ENCODE peak calls at places on chromosomes 6 and 20, in ten cellular contexts. C is endothelial cell of umbilical vein, B is heart left ventricle, M is stomach, P is sigmoid colon, W is breast epithelium, K is K562, V is body of pancreas, R is HCT116, L is prostate gland. X is an unnamed sample.

GRCh38 chr6:124859366-124859765 is 102.9 kb upstream of the RNF217 start:
- DNase-seq in C (no peak), B (no peak), M (no peak), P (no peak), W (no peak), K (no peak), V (no peak), R (no peak), L (no peak), X (no peak)

GRCh38 chr6:148263961-148264360 is 78.7 kb upstream of the SASH1 start:
- DNase-seq in C (no peak), B (no peak), M (no peak), P (no peak), W (no peak), K (no peak), V (no peak), R (no peak), L (no peak), X (no peak)

GRCh38 chr6:119077643-119078448 is 618 bp downstream of the FAM184A start:
- DNase-seq in C (no peak), B (peak), M (peak), P (peak), W (peak), K (peak), V (peak), R (no peak), L (peak), X (peak)

GRCh38 chr6:71345505-71345904 is 56.9 kb downstream of the OGFRL1 start:
- DNase-seq in C (no peak), B (no peak), M (no peak), P (no peak), W (no peak), K (no peak), V (no peak), R (no peak), L (no peak), X (no peak)

GRCh38 chr20:24708411-24709295 is 239.2 kb downstream of the SYNDIG1 start:
- DNase-seq in C (no peak), B (no peak), M (no peak), P (no peak), W (no peak), K (no peak), V (no peak), R (no peak), L (no peak), X (no peak)

GRCh38 chr20:62419759-62420158 is 7.6 kb downstream of the RBBP8NL start:
- DNase-seq in C (no peak), B (no peak), M (no peak), P (no peak), W (no peak), K (peak), V (no peak), R (no peak), L (no peak), X (no peak)

GRCh38 chr6:72461144-72461543 is 160.7 kb upstream of the KCNQ5 start:
- DNase-seq in C (no peak), B (no peak), M (no peak), P (no peak), W (no peak), K (no peak), V (no peak), R (no peak), L (no peak), X (no peak)

GRCh38 chr20:47304287-47304686 is 52.2 kb downstream of the ZMYND8 start:
- DNase-seq in C (peak), B (no peak), M (peak), P (peak), W (no peak), K (no peak), V (no peak), R (no peak), L (peak), X (no peak)

GRCh38 chr6:160327981-160328380 is 20.2 kb upstream of the SLC22A3 start:
- DNase-seq in C (no peak), B (no peak), M (no peak), P (no peak), W (no peak), K (no peak), V (no peak), R (no peak), L (no peak), X (no peak)

GRCh38 chr20:63520939-63521601 is 505 bp downstream of the PPDPF start:
- DNase-seq in C (peak), B (peak), M (peak), P (peak), W (peak), K (peak), V (peak), R (no peak), L (peak), X (peak)

GRCh38 chr20:63519765-63520593 is 586 bp upstream of the PPDPF start:
- DNase-seq in C (peak), B (peak), M (no peak), P (no peak), W (peak), K (peak), V (peak), R (no peak), L (peak), X (peak)

GRCh38 chr20:63521602-63522001 is 1.0 kb downstream of the PPDPF start:
- DNase-seq in C (no peak), B (no peak), M (no peak), P (no peak), W (no peak), K (peak), V (no peak), R (no peak), L (no peak), X (no peak)

GRCh38 chr20:63518946-63519764 is 1.4 kb upstream of the PPDPF start:
- DNase-seq in C (no peak), B (no peak), M (no peak), P (peak), W (no peak), K (no peak), V (no peak), R (no peak), L (no peak), X (peak)

DNA sequence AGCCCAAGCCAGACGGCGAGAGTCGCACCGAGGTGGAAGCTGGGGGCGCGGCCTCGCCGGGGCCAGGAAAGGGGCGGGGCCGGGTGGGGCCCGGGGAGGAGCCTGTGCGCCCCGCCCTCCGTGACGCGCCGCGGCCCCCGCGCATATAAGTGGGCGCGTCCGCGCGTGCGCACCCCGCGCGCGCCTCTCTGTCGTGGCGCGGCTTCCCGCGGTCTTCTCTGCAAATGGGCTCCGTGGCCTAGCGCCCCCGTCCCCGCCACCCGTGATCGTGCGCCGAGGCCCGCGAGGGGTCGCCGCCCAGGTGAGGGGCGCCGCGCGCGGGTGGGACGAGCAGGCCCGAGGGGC is at the start of gene PPDPF:
- DNase-seq in C (peak), B (peak), M (peak), P (peak), W (peak), K (peak), V (peak), R (no peak), L (peak), X (peak)
- TF ChIP-seq POLR2A in C (peak), B (peak), M (peak), P (peak), W (peak), K (peak), V (peak), R (peak), L (peak), X (peak)

GRCh38 chr20:43584448-43585138 is 6.1 kb upstream of the IFT52 start:
- DNase-seq in C (no peak), B (no peak), M (no peak), P (no peak), W (no peak), K (no peak), V (no peak), R (no peak), L (no peak), X (no peak)
- H3K27ac ChIP-seq in C (no peak), B (no peak), M (no peak), P (no peak), W (no peak), K (peak), V (peak), R (no peak), L (no peak), X (no peak)

DNA sequence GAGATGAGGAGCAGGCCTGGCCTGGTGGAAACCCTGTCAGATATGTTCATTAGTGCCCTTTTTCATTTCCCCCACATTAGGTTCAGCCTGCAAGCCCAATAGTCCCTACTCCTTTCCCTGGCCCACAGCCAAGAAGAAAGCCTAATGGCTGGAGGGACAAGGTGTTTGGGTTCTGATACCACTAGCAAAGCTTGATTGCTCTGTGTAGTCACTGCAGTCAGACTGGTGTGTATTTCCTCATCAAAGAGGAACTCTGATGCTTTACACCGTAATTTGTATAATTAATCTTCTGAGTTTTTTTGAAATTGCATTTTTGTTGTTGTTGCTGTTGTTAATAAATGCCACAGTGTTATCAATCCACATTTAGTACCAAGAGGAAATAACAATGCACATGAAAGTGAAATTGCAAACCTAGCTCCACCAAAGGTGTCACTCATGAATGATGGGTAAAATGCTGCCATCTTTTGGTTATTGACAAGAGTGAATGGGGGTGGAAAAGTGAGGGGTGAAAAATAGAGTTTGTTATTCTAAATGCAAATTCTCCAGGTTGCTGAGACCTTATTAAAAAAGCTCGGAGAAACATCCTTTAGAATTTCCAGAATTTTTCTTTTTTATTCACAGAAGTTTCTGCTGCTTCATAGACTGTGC is 320.2 kb upstream of the POU3F2 start:
- DNase-seq in C (no peak), B (no peak), M (no peak), P (no peak), W (no peak), K (no peak), V (no peak), R (no peak), L (no peak), X (no peak)
- TF ChIP-seq CTCF in C (no peak), B (no peak), M (no peak), P (no peak), W (no peak), K (no peak), V (no peak), R (no peak), L (no peak), X (no peak)

GRCh38 chr6:19848465-19848864 is 11.3 kb downstream of the ID4 start:
- DNase-seq in C (no peak), B (no peak), M (no peak), P (no peak), W (no peak), K (no peak), V (no peak), R (no peak), L (no peak), X (no peak)
- TF ChIP-seq POLR2A in C (no peak), B (no peak), M (no peak), P (no peak), W (no peak), K (no peak), V (no peak), R (no peak), L (no peak), X (no peak)

GRCh38 chr6:137415834-137416190 is 78.4 kb downstream of the OLIG3 start:
- DNase-seq in C (no peak), B (no peak), M (no peak), P (no peak), W (no peak), K (no peak), V (no peak), R (no peak), L (no peak), X (no peak)

GRCh38 chr6:137416376-137417109 is 77.7 kb downstream of the OLIG3 start:
- DNase-seq in C (no peak), B (no peak), M (no peak), P (no peak), W (no peak), K (no peak), V (no peak), R (no peak), L (no peak), X (no peak)

GRCh38 chr6:137415127-137415833 is 78.9 kb downstream of the OLIG3 start:
- DNase-seq in C (peak), B (peak), M (peak), P (peak), W (peak), K (peak), V (peak), R (peak), L (peak), X (peak)

GRCh38 chr6:137413482-137413881 is 80.7 kb downstream of the OLIG3 start:
- DNase-seq in C (no peak), B (no peak), M (no peak), P (no peak), W (no peak), K (no peak), V (no peak), R (no peak), L (no peak), X (no peak)

GRCh38 chr6:137414599-137414998 is 79.6 kb downstream of the OLIG3 start:
- DNase-seq in C (no peak), B (no peak), M (no peak), P (no peak), W (no peak), K (no peak), V (no peak), R (no peak), L (no peak), X (no peak)
- H3K27ac ChIP-seq in C (no peak), B (no peak), M (no peak), P (no peak), W (no peak), K (no peak), V (no peak), R (no peak), L (no peak), X (no peak)

DNA sequence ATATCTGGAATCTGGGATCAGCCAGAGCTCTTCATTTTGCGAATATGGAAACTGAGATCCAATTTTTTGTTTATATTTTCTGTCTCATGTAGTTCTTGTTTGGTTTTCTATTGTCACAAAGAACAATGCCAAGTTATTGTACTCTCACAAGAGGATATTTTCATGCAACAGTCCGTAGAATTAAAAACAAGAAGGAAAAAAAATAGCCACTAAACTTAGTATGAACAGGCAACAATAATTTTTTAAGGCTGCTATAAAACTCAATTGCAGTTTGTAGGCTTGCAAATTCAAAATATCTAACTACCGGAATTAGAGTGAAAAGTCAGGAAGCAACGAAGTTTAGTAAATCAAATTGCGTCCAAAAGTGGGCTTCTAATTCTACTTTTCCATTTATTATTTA is 1.2 kb downstream of the POPDC3 start:
- DNase-seq in C (no peak), B (no peak), M (no peak), P (no peak), W (no peak), K (no peak), V (no peak), R (no peak), L (no peak), X (no peak)
- TF ChIP-seq CTCF in C (no peak), B (no peak), M (no peak), P (no peak), W (no peak), K (no peak), V (no peak), R (no peak), L (no peak), X (no peak)

DNA sequence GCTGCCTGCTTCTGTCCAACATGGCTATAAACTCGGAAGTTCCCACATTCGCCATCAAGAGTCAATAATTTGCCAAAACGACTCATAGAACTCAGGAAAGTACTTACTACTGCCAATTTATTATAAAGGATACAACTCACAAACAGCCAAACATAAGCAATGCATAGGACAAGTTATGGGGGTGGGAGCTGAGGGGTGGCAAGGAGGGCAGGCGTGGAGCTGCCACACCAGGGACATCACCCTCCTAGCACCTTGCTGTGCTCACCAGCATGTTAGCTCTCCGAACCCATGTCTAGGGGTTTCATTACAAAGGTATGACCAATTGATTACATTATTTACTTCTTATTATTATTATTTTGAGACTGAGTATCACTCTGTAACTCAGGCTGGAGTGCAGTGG is 12.4 kb downstream of the EIF2S2 start:
- DNase-seq in C (no peak), B (no peak), M (no peak), P (no peak), W (no peak), K (no peak), V (no peak), R (no peak), L (no peak), X (no peak)
- TF ChIP-seq POLR2A in C (no peak), B (no peak), M (no peak), P (no peak), W (no peak), K (peak), V (no peak), R (no peak), L (no peak), X (no peak)

GRCh38 chr6:14765106-14765505 is 480.8 kb upstream of the JARID2 start:
- DNase-seq in C (no peak), B (no peak), M (no peak), P (no peak), W (no peak), K (no peak), V (no peak), R (no peak), L (no peak), X (no peak)
- H3K27ac ChIP-seq in C (no peak), B (no peak), M (no peak), P (no peak), W (no peak), K (no peak), V (no peak), R (no peak), L (no peak), X (no peak)

GRCh38 chr6:29227235-29227634 is 56.5 kb downstream of the OR2J2 start:
- DNase-seq in C (no peak), B (no peak), M (no peak), P (no peak), W (no peak), K (no peak), V (no peak), R (no peak), L (no peak), X (no peak)
- TF ChIP-seq CTCF in C (no peak), B (no peak), M (no peak), P (no peak), W (no peak), K (peak), V (no peak), R (peak), L (no peak), X (no peak)

DNA sequence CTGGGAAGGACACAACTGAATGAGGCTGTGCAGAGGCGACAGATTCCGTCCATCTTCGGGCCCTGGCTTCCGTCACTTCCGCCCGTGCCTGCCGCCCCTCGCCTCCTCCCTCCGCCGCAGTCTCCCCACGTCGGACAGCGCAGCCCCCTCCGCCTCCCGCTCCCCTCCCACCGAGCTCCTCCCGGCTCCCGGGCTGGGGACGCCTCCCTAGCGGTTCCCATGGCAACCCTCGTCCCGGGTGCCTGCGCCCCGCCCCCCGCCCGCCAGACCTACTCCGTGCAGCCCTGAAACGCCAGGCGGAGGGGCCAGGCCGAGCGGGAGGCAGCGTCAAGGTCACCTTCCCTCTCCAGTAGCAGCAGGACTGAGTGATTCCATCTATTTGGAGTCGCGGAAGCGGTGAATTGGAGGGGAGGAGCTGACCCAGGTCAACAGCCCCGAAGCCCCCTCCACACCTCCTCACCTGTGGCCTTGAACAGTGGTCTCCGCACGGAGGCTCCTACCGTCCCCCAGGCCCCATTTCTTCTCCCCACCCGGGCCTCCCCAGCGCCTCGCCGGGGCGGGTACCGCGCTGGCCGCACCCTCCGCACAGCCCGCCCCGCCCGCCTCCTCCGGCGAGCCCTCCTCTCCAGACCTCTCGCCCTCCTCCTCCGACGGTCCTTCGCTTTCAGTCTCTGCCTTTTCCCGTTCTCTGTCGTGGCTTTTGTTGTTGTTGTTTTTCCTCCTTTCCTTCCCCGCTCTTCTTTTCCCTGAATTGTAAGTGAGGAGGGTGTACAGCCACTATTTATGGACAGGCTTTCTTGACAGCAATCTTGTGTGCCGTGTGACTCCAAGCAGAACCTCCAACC is 951 bp downstream of the NRSN2 start:
- DNase-seq in C (peak), B (peak), M (peak), P (peak), W (peak), K (peak), V (peak), R (no peak), L (peak), X (peak)
- TF ChIP-seq POLR2A in C (peak), B (peak), M (peak), P (peak), W (peak), K (peak), V (peak), R (peak), L (peak), X (peak)